ENCODE peak calls at places on chromosomes 3 and 15, in ten cellular contexts. K is left cardiac atrium; R is HS-27A; I is AG04450; E is activated T-helper 1 cell treated with Interleukin-2 at 50 U/mL for 16 hours; D is CD4-positive, alpha-beta T cell; G is left colon; F is substantia nigra; H is amygdala; L is stimulated activated CD8-positive, alpha-beta memory T cell treated with anti-CD3 and anti-CD28 coated beads, Interleukin-4, amount 100 ng/mL, for 24 hours. N is an unnamed sample.

GRCh38 chr3:16113704-16114103 is 60.8 kb upstream of the GALNT15 start:
- DNase-seq in G (no peak), F (no peak), H (no peak), K (no peak), I (no peak), R (no peak), E (no peak), L (no peak), D (no peak), N (peak)

GRCh38 chr3:134846943-134847342 is 51.9 kb downstream of the EPHB1 start:
- DNase-seq in E (no peak), L (no peak), K (no peak), G (no peak), F (no peak), R (peak), H (no peak), I (no peak), D (no peak), N (peak)

GRCh38 chr3:185846041-185846440 is 21.2 kb upstream of the IGF2BP2 start:
- DNase-seq in G (no peak), D (no peak), H (no peak), I (no peak), F (no peak), L (no peak), K (no peak), E (no peak), R (no peak), N (no peak)

GRCh38 chr3:106089806-106090205 is 221.0 kb upstream of the CBLB start:
- DNase-seq in I (no peak), D (no peak), F (no peak), G (no peak), H (no peak), K (no peak), E (no peak), R (no peak), L (no peak), N (no peak)

GRCh38 chr3:29026959-29027358 is 253.9 kb upstream of the RBMS3 start:
- DNase-seq in R (no peak), F (no peak), D (no peak), L (no peak), G (no peak), K (no peak), E (no peak), I (no peak), H (no peak), N (no peak)

GRCh38 chr3:129116482-129116946 is 5.1 kb downstream of the RAB43 start:
- DNase-seq in D (no peak), G (no peak), F (no peak), R (no peak), H (no peak), E (no peak), K (peak), I (no peak), L (no peak), N (no peak)

GRCh38 chr3:42491876-42492507 is 10.5 kb upstream of the VIPR1 start:
- DNase-seq in R (no peak), D (no peak), L (no peak), H (no peak), I (no peak), K (no peak), E (no peak), G (no peak), F (no peak), N (no peak)

GRCh38 chr3:184314700-184315505 is 497 bp downstream of the EIF4G1 start:
- DNase-seq in D (peak), E (peak), G (peak), L (peak), H (peak), I (no peak), K (peak), R (no peak), F (peak), N (peak)

GRCh38 chr3:100032262-100032661 is 82.0 kb downstream of the FILIP1L start:
- DNase-seq in E (no peak), G (no peak), I (no peak), D (no peak), R (peak), K (no peak), F (no peak), L (no peak), H (no peak), N (peak)

GRCh38 chr3:133949438-133949837 is 53.8 kb upstream of the RAB6B start:
- DNase-seq in K (no peak), L (no peak), I (no peak), G (no peak), F (no peak), E (no peak), R (no peak), H (no peak), D (no peak), N (no peak)

GRCh38 chr3:13281657-13282527 is 138.2 kb downstream of the NUP210 start:
- DNase-seq in R (no peak), F (no peak), K (peak), I (no peak), G (peak), H (no peak), L (no peak), E (no peak), D (no peak), N (no peak)

GRCh38 chr15:101172421-101173097 is 79.3 kb downstream of the CHSY1 start:
- DNase-seq in E (no peak), D (no peak), R (no peak), I (no peak), H (no peak), K (no peak), F (no peak), G (no peak), L (no peak), N (no peak)

GRCh38 chr15:49831206-49831965 is 210.5 kb downstream of the DTWD1 start:
- DNase-seq in E (no peak), I (no peak), H (no peak), K (peak), L (no peak), F (no peak), D (no peak), R (no peak), G (no peak), N (peak)

GRCh38 chr3:133268772-133269171 is 131.1 kb upstream of the BFSP2 start:
- DNase-seq in G (no peak), I (no peak), R (no peak), F (no peak), D (no peak), K (no peak), E (no peak), H (peak), L (no peak), N (no peak)

GRCh38 chr3:17915341-17915740 is 172.9 kb upstream of the TBC1D5 start:
- DNase-seq in D (no peak), F (no peak), H (no peak), G (no peak), R (peak), L (no peak), E (no peak), K (no peak), I (no peak), N (no peak)

GRCh38 chr15:52095597-52096262 is 16.8 kb downstream of the BCL2L10 start:
- DNase-seq in H (no peak), D (no peak), E (no peak), F (no peak), I (peak), R (peak), G (no peak), L (no peak), K (no peak), N (peak)

GRCh38 chr3:101466465-101467309 is 46.3 kb downstream of the SENP7 start:
- DNase-seq in E (peak), K (no peak), H (no peak), R (no peak), I (no peak), F (no peak), G (no peak), D (no peak), L (peak), N (no peak)

GRCh38 chr3:159273608-159274007 is 471.8 kb downstream of the MFSD1 start:
- DNase-seq in E (no peak), H (no peak), K (peak), D (no peak), L (no peak), R (no peak), F (no peak), G (peak), I (no peak), N (peak)

GRCh38 chr3:67509471-67510075 is 144.8 kb downstream of the SUCLG2 start:
- DNase-seq in K (no peak), E (no peak), F (no peak), H (no peak), L (no peak), G (no peak), D (no peak), I (no peak), R (no peak), N (no peak)

GRCh38 chr15:100810229-100810628 is 69.4 kb upstream of the ALDH1A3 start:
- DNase-seq in R (no peak), G (no peak), L (no peak), H (no peak), E (no peak), K (no peak), F (no peak), I (no peak), D (no peak), N (no peak)

GRCh38 chr15:98953000-98953776 is 54.4 kb downstream of the PGPEP1L start:
- DNase-seq in F (no peak), H (no peak), G (no peak), D (no peak), E (no peak), R (no peak), K (peak), I (no peak), L (no peak), N (no peak)

GRCh38 chr15:71251548-71252035 is 136.3 kb downstream of the THSD4 start:
- DNase-seq in F (no peak), L (no peak), D (no peak), K (no peak), E (no peak), R (no peak), I (no peak), H (no peak), G (no peak), N (no peak)

N was measured in brain microvascular endothelial cell.